ENCODE peak calls at places on chromosomes 4 and X, in nine cellular contexts. M is stimulated activated effector memory CD8-positive, alpha-beta T cell treated with anti-CD3 and anti-CD28 coated beads, Interleukin-12 subunit alpha, Interleukin-12 subunit beta, amount 100 ng/mL, for 72 hours; J is activated naive CD8-positive, alpha-beta T cell treated with anti-CD3 and anti-CD28 coated beads, Interleukin-2, amount 10 ng/mL, durations not matched to agents 7 days and 5 days; W is activated CD4-positive, CD25-positive, alpha-beta regulatory T cell treated with anti-CD3 and anti-CD28 coated beads, Interleukin-2, amount 50 U/mL, for 24 hours; D is K562; C is activated T-cell treated with anti-CD3 and anti-CD28 coated beads, Interleukin-2, amount 50 U/mL, for 72 hours; V is activated B cell treated with CpG ODN at 0.5 μM for 24 hours; B is omental fat pad; Q is right lobe of liver. R is an unnamed sample.

GRCh38 chr4:123823244-123823643 is 426.6 kb downstream of the SPRY1 start:
- ATAC-seq in M (no peak), J (no peak), W (no peak), D (no peak), C (no peak), V (no peak), B (no peak), Q (no peak), R (no peak)

GRCh38 chrX:149510386-149510785 is 5.3 kb upstream of the IDS start:
- ATAC-seq in M (no peak), J (no peak), W (no peak), D (peak), C (no peak), V (no peak), B (no peak), Q (no peak), R (no peak)

GRCh38 chr4:104531390-104531789 is 36.7 kb upstream of the CXXC4 start:
- ATAC-seq in M (no peak), J (no peak), W (no peak), D (no peak), C (no peak), V (no peak), B (no peak), Q (peak), R (no peak)

GRCh38 chr4:178632415-178632814 is 1190.2 kb upstream of the AGA start:
- ATAC-seq in M (no peak), J (no peak), W (no peak), D (no peak), C (no peak), V (no peak), B (no peak), Q (no peak), R (no peak)

GRCh38 chr4:40422309-40422708 is 87.2 kb downstream of the CHRNA9 start:
- ATAC-seq in M (no peak), J (no peak), W (no peak), D (no peak), C (no peak), V (no peak), B (no peak), Q (no peak), R (no peak)

GRCh38 chr4:143531368-143531767 is 17.9 kb downstream of the SMARCA5 start:
- ATAC-seq in M (no peak), J (no peak), W (no peak), D (peak), C (peak), V (no peak), B (no peak), Q (peak), R (no peak)

GRCh38 chr4:7944568-7945220 is 5.0 kb upstream of the AFAP1 start:
- ATAC-seq in M (no peak), J (no peak), W (no peak), D (no peak), C (no peak), V (no peak), B (no peak), Q (peak), R (no peak)

GRCh38 chr4:37243722-37244582 is 591 bp upstream of the NWD2 start:
- ATAC-seq in M (no peak), J (no peak), W (no peak), D (peak), C (no peak), V (no peak), B (no peak), Q (no peak), R (no peak)

GRCh38 chrX:154371771-154372300 is 2.6 kb downstream of the FLNA start:
- ATAC-seq in M (peak), J (peak), W (no peak), D (peak), C (peak), V (no peak), B (no peak), Q (no peak), R (no peak)